ENCODE peak calls at places on chromosomes 12 and 14, in five cellular contexts. O is lower leg skin, E is ovary, A is prostate gland, U is thyroid gland. I is an unnamed sample.

GRCh38 chr14:99075061-99075460 is 196.9 kb downstream of the BCL11B start:
- DNase-seq in U (no peak), O (peak), A (no peak), E (no peak), I (no peak)

GRCh38 chr14:28254768-28255167 is 511.8 kb upstream of the FOXG1 start:
- DNase-seq in A (no peak), O (no peak), U (no peak), E (no peak), I (no peak)

GRCh38 chr12:50799908-50800307 is 36.0 kb downstream of the ATF1 start:
- DNase-seq in U (no peak), O (no peak), E (no peak), A (no peak), I (no peak)

GRCh38 chr14:80946797-80947196 is 5.3 kb upstream of the CEP128 start:
- DNase-seq in A (no peak), E (no peak), U (no peak), O (no peak), I (no peak)

GRCh38 chr14:66228267-66228970 is 257.8 kb upstream of the CCDC196 start:
- DNase-seq in A (no peak), O (no peak), E (no peak), U (no peak), I (no peak)

GRCh38 chr14:93081875-93082570 is 33.7 kb downstream of the ITPK1 start:
- DNase-seq in U (no peak), O (no peak), A (no peak), E (no peak), I (no peak)

GRCh38 chr12:65203376-65203775 is 34.0 kb downstream of the LEMD3 start:
- DNase-seq in A (no peak), U (no peak), O (no peak), E (no peak), I (no peak)

GRCh38 chr14:29955087-29955486 is 27.4 kb upstream of the PRKD1 start:
- DNase-seq in U (no peak), A (no peak), O (no peak), E (no peak), I (no peak)

GRCh38 chr14:96297000-96297399 is 41.0 kb downstream of the BDKRB1 start:
- DNase-seq in A (no peak), E (no peak), U (no peak), O (no peak), I (no peak)

GRCh38 chr12:32947203-32947795 is 50.7 kb upstream of the PKP2 start:
- DNase-seq in E (no peak), O (no peak), U (no peak), A (no peak), I (no peak)

GRCh38 chr14:21454843-21455550 is 926 bp downstream of the CHD8 start:
- DNase-seq in U (no peak), O (no peak), A (no peak), E (no peak), I (no peak)

GRCh38 chr12:85441740-85442139 is 161.7 kb downstream of the ALX1 start:
- DNase-seq in U (no peak), A (no peak), O (no peak), E (no peak), I (no peak)

GRCh38 chr12:131041968-131042847 is 88.5 kb downstream of the ADGRD1 start:
- DNase-seq in A (no peak), E (no peak), O (no peak), U (no peak), I (no peak)

GRCh38 chr14:75806247-75806876 is 145.3 kb downstream of the TTLL5 start:
- DNase-seq in U (peak), A (no peak), O (no peak), E (no peak), I (no peak)

GRCh38 chr14:89550761-89551283 is 133.8 kb upstream of the FOXN3 start:
- DNase-seq in U (no peak), A (no peak), E (no peak), O (no peak), I (no peak)

GRCh38 chr14:101733211-101733610 is 28.3 kb upstream of the PPP2R5C start:
- DNase-seq in U (no peak), O (no peak), E (no peak), A (no peak), I (no peak)

GRCh38 chr12:127389923-127390322 is 877.0 kb upstream of the TMEM132C start:
- DNase-seq in O (no peak), E (no peak), A (no peak), U (no peak), I (peak)

GRCh38 chr14:95052016-95052585 is 105.2 kb downstream of the DICER1 start:
- DNase-seq in U (no peak), O (no peak), A (no peak), E (no peak), I (no peak)

GRCh38 chr12:65868133-65868705 is 43.9 kb downstream of the HMGA2 start:
- DNase-seq in E (no peak), U (no peak), A (no peak), O (no peak), I (no peak)

GRCh38 chr12:45268672-45269406 is 52.9 kb downstream of the ANO6 start:
- DNase-seq in U (peak), A (peak), O (peak), E (peak), I (peak)

GRCh38 chr14:22339277-22339676 is 249.7 kb downstream of the DAD1 start:
- DNase-seq in U (peak), O (peak), A (no peak), E (peak), I (no peak)

GRCh38 chr12:27868165-27868564 is 88.1 kb upstream of the MANSC4 start:
- DNase-seq in E (no peak), A (no peak), O (no peak), U (no peak), I (no peak)

GRCh38 chr12:115185529-115185928 is 501.6 kb upstream of the TBX3 start:
- DNase-seq in A (no peak), E (no peak), O (no peak), U (no peak), I (no peak)

GRCh38 chr12:20183563-20183962 is 184.8 kb upstream of the PDE3A start:
- DNase-seq in O (no peak), U (no peak), E (no peak), A (no peak), I (no peak)

GRCh38 chr12:109291531-109292341 is 17.3 kb downstream of the FOXN4 start:
- DNase-seq in U (peak), A (peak), E (no peak), O (peak), I (no peak)

GRCh38 chr12:75945581-75945980 is 86.0 kb downstream of the PHLDA1 start:
- DNase-seq in U (no peak), A (no peak), O (no peak), E (no peak), I (no peak)

GRCh38 chr14:28676481-28676880 is 90.1 kb upstream of the FOXG1 start:
- DNase-seq in A (no peak), O (no peak), U (no peak), E (no peak), I (no peak)

GRCh38 chr12:52264435-52264825 is 10.0 kb upstream of the KRT86 start:
- DNase-seq in E (no peak), A (no peak), U (no peak), O (no peak), I (no peak)

GRCh38 chr12:57157588-57158173 is 10.3 kb upstream of the LRP1-AS start:
- DNase-seq in U (no peak), E (no peak), A (no peak), O (no peak), I (no peak)

GRCh38 chr12:108833355-108833733 is 24.0 kb downstream of the SSH1 start:
- DNase-seq in E (no peak), U (no peak), A (peak), O (no peak), I (peak)

GRCh38 chr12:20142295-20142694 is 226.0 kb upstream of the PDE3A start:
- DNase-seq in O (no peak), U (no peak), E (no peak), A (no peak), I (no peak)

GRCh38 chr12:33450480-33450879 is 10.9 kb upstream of the SYT10 start:
- DNase-seq in U (no peak), A (no peak), E (no peak), O (no peak), I (no peak)

GRCh38 chr12:76422154-76422877 is 74.1 kb upstream of the BBS10 start:
- DNase-seq in U (no peak), A (no peak), E (no peak), O (no peak), I (no peak)

GRCh38 chr14:20516921-20517320 is 11.6 kb downstream of the RNASE10 start:
- DNase-seq in A (no peak), U (no peak), E (no peak), O (no peak), I (no peak)

GRCh38 chr14:58697266-58697926 is 59.6 kb downstream of the DACT1 start:
- DNase-seq in E (no peak), O (no peak), A (no peak), U (no peak), I (no peak)

GRCh38 chr12:561908-562593 is 101.2 kb downstream of the NINJ2 start:
- DNase-seq in E (no peak), O (peak), A (no peak), U (no peak), I (no peak)

GRCh38 chr12:56574210-56574609 is 52.6 kb downstream of the RBMS2 start:
- DNase-seq in A (no peak), O (no peak), E (no peak), U (no peak), I (no peak)

DNA sequence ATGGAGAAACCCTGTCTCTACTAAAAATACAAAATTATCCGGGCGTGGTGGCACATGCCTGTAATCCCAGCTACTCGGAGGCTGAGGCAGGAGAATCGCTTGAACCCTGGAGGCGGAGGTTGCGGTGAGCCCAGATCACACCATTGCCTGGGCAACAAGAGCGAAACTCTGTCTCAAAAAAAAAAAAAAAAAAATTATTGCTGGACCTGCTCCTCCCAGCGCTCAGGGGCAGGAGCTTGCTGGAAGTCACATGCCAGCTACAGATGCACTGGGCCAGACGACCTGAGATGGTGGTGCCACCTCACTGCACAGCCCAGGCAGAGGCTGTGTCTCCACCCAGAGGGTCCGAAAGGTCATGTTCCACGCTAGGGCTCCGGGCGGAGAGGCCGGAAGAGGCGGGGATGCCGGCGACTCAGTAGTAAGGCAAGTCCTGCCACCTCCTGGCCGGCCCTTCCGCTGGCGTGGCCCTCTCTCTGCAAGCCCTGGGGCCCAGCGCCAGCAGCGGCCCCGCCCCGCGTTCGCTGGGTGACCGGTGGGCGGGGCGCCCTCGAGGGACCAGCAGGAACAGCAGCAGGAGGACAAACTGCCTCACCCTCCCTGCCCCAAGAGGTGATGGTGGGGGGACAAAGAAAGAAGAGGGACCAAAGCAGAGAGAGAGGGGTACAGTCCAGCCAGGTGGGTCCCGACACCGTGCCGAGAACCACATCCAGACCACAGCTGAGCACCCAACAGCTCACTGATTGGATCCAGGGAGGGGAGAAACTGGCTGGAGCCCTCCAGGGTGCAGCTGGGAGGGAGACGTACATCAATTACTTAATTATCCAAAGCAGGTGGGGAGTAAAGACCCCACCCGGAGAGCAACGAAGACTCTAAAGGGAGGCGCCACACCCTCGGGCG is 3.6 kb upstream of the RHOF start:
- DNase-seq in A (peak), O (peak), U (peak), E (peak), I (peak)
- TF ChIP-seq POLR2A in A (peak), O (no peak), U (peak), E (no peak), I (peak)

GRCh38 chr14:77318006-77318553 is 2.6 kb downstream of the POMT2 start:
- DNase-seq in A (no peak), E (no peak), U (no peak), O (no peak), I (no peak)

GRCh38 chr14:77322951-77323350 is 2.1 kb downstream of the GSTZ1 start:
- DNase-seq in A (no peak), O (no peak), E (no peak), U (no peak), I (no peak)

GRCh38 chr14:77319416-77319815 is 1.3 kb downstream of the POMT2 start:
- DNase-seq in A (no peak), E (no peak), O (no peak), U (peak), I (no peak)

GRCh38 chr14:77322209-77322902 is 1.5 kb downstream of the GSTZ1 start:
- DNase-seq in E (no peak), O (no peak), A (no peak), U (no peak), I (no peak)

GRCh38 chr14:77320238-77320935 is at the start of gene POMT2:
- DNase-seq in U (peak), E (peak), O (peak), A (peak), I (peak)
- TF ChIP-seq POLR2A in U (peak), E (peak), O (no peak), A (no peak), I (peak)

GRCh38 chr12:53344824-53345485 is 8.8 kb upstream of the SP7 start:
- DNase-seq in U (peak), A (peak), O (peak), E (peak), I (peak)
- TF ChIP-seq POLR2A in U (peak), A (peak), O (no peak), E (no peak), I (peak)

DNA sequence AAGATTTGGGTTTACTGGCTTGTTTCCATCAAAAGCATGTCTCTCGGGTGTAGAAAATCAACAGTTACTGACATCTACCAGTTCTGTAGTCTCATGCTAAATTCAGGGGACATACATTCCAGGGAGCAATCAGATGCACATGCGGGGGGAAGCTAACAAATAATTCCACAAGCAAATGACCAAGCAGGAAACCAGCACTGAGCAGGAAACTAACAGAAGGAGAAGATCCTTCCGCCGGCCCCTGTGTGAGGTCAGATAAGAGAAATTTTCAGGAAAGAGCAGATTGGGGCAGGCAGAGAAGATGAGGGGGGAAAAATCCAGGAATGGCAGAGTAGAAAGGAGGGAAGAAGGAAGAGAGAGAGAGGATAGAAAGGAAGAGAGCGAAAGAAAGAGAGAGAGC is 127.6 kb upstream of the TMCC3 start:
- DNase-seq in A (no peak), O (no peak), U (no peak), E (no peak), I (no peak)
- TF ChIP-seq POLR2A in A (no peak), O (no peak), U (no peak), E (no peak), I (no peak)

DNA sequence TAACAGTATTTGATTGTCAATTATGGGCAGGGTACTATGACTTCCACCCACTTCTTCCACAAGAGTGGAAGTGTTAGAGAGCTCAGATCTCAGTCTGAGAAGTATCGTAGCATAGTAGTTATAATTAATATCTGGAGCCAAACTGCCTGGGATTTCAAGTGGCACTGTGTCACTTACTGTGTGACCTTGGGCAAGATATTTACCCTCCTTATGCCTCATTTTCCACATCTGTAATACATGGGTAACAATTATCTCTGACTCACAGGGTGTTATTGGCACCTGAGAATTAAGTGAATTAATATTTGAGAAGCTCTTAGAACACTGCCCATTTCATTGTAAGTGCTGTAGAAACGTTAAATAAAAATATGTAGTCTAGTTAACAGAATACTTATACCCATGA is 11.5 kb downstream of the RAB21 start:
- DNase-seq in O (no peak), E (no peak), U (no peak), A (no peak), I (no peak)
- TF ChIP-seq POLR2A in O (no peak), E (no peak), U (no peak), A (no peak), I (no peak)

GRCh38 chr12:6205144-6205539 is 4.9 kb downstream of the CD9 start:
- DNase-seq in O (no peak), U (peak), A (peak), E (peak), I (no peak)
- TF ChIP-seq POLR2A in O (no peak), U (peak), A (no peak), E (no peak), I (no peak)